ENCODE peak calls at places on chromosomes 2 and 18, in six cellular contexts. One of them, this sample, is unnamed.

GRCh38 chr2:74440378-74441110 is 1.2 kb downstream of the RTKN start:
- DNase-seq in H1: no peak
- DNase-seq in mesenchymal stem cell: peak; percentile 86
- DNase-seq in IMR-90: peak; percentile 81
- DNase-seq in H9: peak; percentile 92
- DNase-seq in trophoblast cell: peak; percentile 64
- DNase-seq in this sample: peak; percentile 88

GRCh38 chr2:232891621-232892071 is 21.6 kb downstream of the SNORC start:
- DNase-seq in IMR-90: peak; percentile 72
- DNase-seq in H1: no peak
- DNase-seq in H9: no peak
- DNase-seq in trophoblast cell: no peak
- DNase-seq in mesenchymal stem cell: no peak
- DNase-seq in this sample: no peak

GRCh38 chr2:215901796-215902195 is 111.6 kb downstream of the MREG start:
- DNase-seq in mesenchymal stem cell: no peak
- DNase-seq in H1: no peak
- DNase-seq in trophoblast cell: peak; percentile 44
- DNase-seq in IMR-90: no peak
- DNase-seq in H9: no peak
- DNase-seq in this sample: no peak

GRCh38 chr2:31219131-31219969 is 2.0 kb upstream of the CAPN14 start:
- DNase-seq in H1: no peak
- DNase-seq in IMR-90: no peak
- DNase-seq in H9: peak; percentile 6
- DNase-seq in trophoblast cell: no peak
- DNase-seq in mesenchymal stem cell: peak; percentile 35
- DNase-seq in this sample: no peak

GRCh38 chr2:225041871-225042799 is at the start of gene DOCK10:
- DNase-seq in H1: no peak
- DNase-seq in mesenchymal stem cell: peak; percentile 42
- DNase-seq in H9: peak; percentile 38
- DNase-seq in trophoblast cell: no peak
- DNase-seq in IMR-90: peak; percentile 69
- DNase-seq in this sample: peak; percentile 24

GRCh38 chr2:35365859-35366258 is 989.7 kb upstream of the CRIM1 start:
- DNase-seq in H9: no peak
- DNase-seq in mesenchymal stem cell: peak; percentile 9
- DNase-seq in H1: no peak
- DNase-seq in IMR-90: no peak
- DNase-seq in trophoblast cell: no peak
- DNase-seq in this sample: no peak

GRCh38 chr18:1774261-1774660 is 797.0 kb downstream of the METTL4 start:
- DNase-seq in trophoblast cell: no peak
- DNase-seq in IMR-90: no peak
- DNase-seq in H1: no peak
- DNase-seq in H9: no peak
- DNase-seq in mesenchymal stem cell: no peak
- DNase-seq in this sample: no peak

GRCh38 chr2:127498386-127498785 is 27.9 kb downstream of the IWS1 start:
- DNase-seq in mesenchymal stem cell: peak; percentile 88
- DNase-seq in H9: no peak
- DNase-seq in H1: no peak
- DNase-seq in IMR-90: peak; percentile 81
- DNase-seq in trophoblast cell: no peak
- DNase-seq in this sample: no peak

GRCh38 chr2:118618279-118618678 is 229.2 kb downstream of the EN1 start:
- DNase-seq in H1: no peak
- DNase-seq in IMR-90: no peak
- DNase-seq in mesenchymal stem cell: no peak
- DNase-seq in trophoblast cell: no peak
- DNase-seq in H9: no peak
- DNase-seq in this sample: peak; percentile 39

GRCh38 chr2:141331127-141331526 is 799.7 kb downstream of the LRP1B start:
- DNase-seq in trophoblast cell: no peak
- DNase-seq in mesenchymal stem cell: peak; percentile 86
- DNase-seq in H1: no peak
- DNase-seq in IMR-90: peak; percentile 86
- DNase-seq in H9: no peak
- DNase-seq in this sample: no peak

GRCh38 chr2:191917430-191917881 is 70.6 kb upstream of the CAVIN2 start:
- DNase-seq in mesenchymal stem cell: no peak
- DNase-seq in trophoblast cell: no peak
- DNase-seq in IMR-90: peak; percentile 31
- DNase-seq in H1: no peak
- DNase-seq in H9: no peak
- DNase-seq in this sample: no peak

GRCh38 chr18:39434223-39434622 is 1868.6 kb upstream of the CELF4 start:
- DNase-seq in mesenchymal stem cell: no peak
- DNase-seq in IMR-90: no peak
- DNase-seq in H9: no peak
- DNase-seq in H1: no peak
- DNase-seq in trophoblast cell: no peak
- DNase-seq in this sample: no peak

GRCh38 chr2:69143726-69144360 is 130.9 kb downstream of the ANTXR1 start:
- DNase-seq in trophoblast cell: peak; percentile 82
- DNase-seq in H9: no peak
- DNase-seq in IMR-90: peak; percentile 35
- DNase-seq in mesenchymal stem cell: no peak
- DNase-seq in H1: no peak
- DNase-seq in this sample: no peak

GRCh38 chr2:17229414-17229813 is 288.8 kb downstream of the RAD51AP2 start:
- DNase-seq in trophoblast cell: no peak
- DNase-seq in H1: no peak
- DNase-seq in H9: no peak
- DNase-seq in mesenchymal stem cell: no peak
- DNase-seq in IMR-90: no peak
- DNase-seq in this sample: no peak

GRCh38 chr2:214244847-214245246 is 166.0 kb upstream of the VWC2L start:
- DNase-seq in H1: no peak
- DNase-seq in H9: no peak
- DNase-seq in trophoblast cell: no peak
- DNase-seq in mesenchymal stem cell: no peak
- DNase-seq in IMR-90: peak; percentile 17
- DNase-seq in this sample: peak; percentile 11

GRCh38 chr2:232890896-232891601 is 21.0 kb downstream of the SNORC start:
- DNase-seq in IMR-90: peak; percentile 27
- DNase-seq in H1: no peak
- DNase-seq in mesenchymal stem cell: no peak
- DNase-seq in trophoblast cell: peak; percentile 52
- DNase-seq in H9: peak; percentile 86
- DNase-seq in this sample: no peak

GRCh38 chr2:164992818-164993217 is 37.5 kb upstream of the SLC38A11 start:
- DNase-seq in H1: no peak
- DNase-seq in IMR-90: peak; percentile 89
- DNase-seq in H9: no peak
- DNase-seq in trophoblast cell: peak; percentile 91
- DNase-seq in mesenchymal stem cell: peak; percentile 80
- DNase-seq in this sample: peak; percentile 65

GRCh38 chr2:237617305-237617982 is 9.9 kb upstream of the LRRFIP1 start:
- DNase-seq in H9: peak; percentile 9
- DNase-seq in H1: no peak
- DNase-seq in mesenchymal stem cell: no peak
- DNase-seq in IMR-90: no peak
- DNase-seq in trophoblast cell: no peak
- DNase-seq in this sample: no peak

GRCh38 chr18:9137168-9138066 is 836 bp downstream of the ANKRD12 start:
- DNase-seq in trophoblast cell: peak; percentile 42
- DNase-seq in mesenchymal stem cell: peak; percentile 97
- DNase-seq in H9: no peak
- DNase-seq in H1: no peak
- DNase-seq in IMR-90: peak; percentile 95
- DNase-seq in this sample: peak; percentile 56

GRCh38 chr2:103448416-103448815 is 686.6 kb downstream of the TMEM182 start:
- DNase-seq in mesenchymal stem cell: no peak
- DNase-seq in H1: no peak
- DNase-seq in H9: no peak
- DNase-seq in trophoblast cell: no peak
- DNase-seq in IMR-90: no peak
- DNase-seq in this sample: no peak

GRCh38 chr18:58862851-58863538 is 1.7 kb upstream of the ZNF532 start:
- DNase-seq in IMR-90: peak; percentile 62
- DNase-seq in mesenchymal stem cell: peak; percentile 69
- DNase-seq in trophoblast cell: no peak
- DNase-seq in H9: no peak
- DNase-seq in H1: no peak
- DNase-seq in this sample: no peak

GRCh38 chr2:24269270-24269669 is 91.1 kb downstream of the ITSN2 start:
- DNase-seq in H9: no peak
- DNase-seq in H1: no peak
- DNase-seq in mesenchymal stem cell: peak; percentile 18
- DNase-seq in trophoblast cell: no peak
- DNase-seq in IMR-90: peak; percentile 26
- DNase-seq in this sample: no peak

GRCh38 chr18:3481696-3482210 is 31.8 kb downstream of the TGIF1 start:
- DNase-seq in IMR-90: peak; percentile 38
- DNase-seq in H9: peak; percentile 63
- DNase-seq in mesenchymal stem cell: peak; percentile 51
- DNase-seq in H1: no peak
- DNase-seq in trophoblast cell: peak; percentile 26
- DNase-seq in this sample: no peak

GRCh38 chr2:88607416-88607815 is 19.8 kb downstream of the EIF2AK3 start:
- DNase-seq in IMR-90: no peak
- DNase-seq in H9: no peak
- DNase-seq in H1: no peak
- DNase-seq in mesenchymal stem cell: no peak
- DNase-seq in trophoblast cell: no peak
- DNase-seq in this sample: no peak

GRCh38 chr2:88606371-88607030 is 20.8 kb downstream of the EIF2AK3 start:
- DNase-seq in trophoblast cell: no peak
- DNase-seq in H9: no peak
- DNase-seq in mesenchymal stem cell: no peak
- DNase-seq in IMR-90: no peak
- DNase-seq in H1: no peak
- DNase-seq in this sample: no peak

GRCh38 chr2:88603146-88603545 is 24.1 kb downstream of the EIF2AK3 start:
- DNase-seq in IMR-90: peak; percentile 57
- DNase-seq in mesenchymal stem cell: peak; percentile 42
- DNase-seq in H9: no peak
- DNase-seq in trophoblast cell: no peak
- DNase-seq in H1: no peak
- DNase-seq in this sample: no peak

GRCh38 chr2:88613921-88614320 is 13.3 kb downstream of the EIF2AK3 start:
- DNase-seq in trophoblast cell: peak; percentile 11
- DNase-seq in mesenchymal stem cell: peak; percentile 11
- DNase-seq in H1: no peak
- DNase-seq in H9: no peak
- DNase-seq in IMR-90: no peak
- DNase-seq in this sample: no peak

GRCh38 chr2:88608184-88608583 is 19.1 kb downstream of the EIF2AK3 start:
- DNase-seq in IMR-90: no peak
- DNase-seq in H1: no peak
- DNase-seq in H9: no peak
- DNase-seq in trophoblast cell: no peak
- DNase-seq in mesenchymal stem cell: no peak
- DNase-seq in this sample: no peak
- H4K91ac ChIP-seq in IMR-90: no peak overlapping the region
- H4K91ac ChIP-seq in H1: no peak overlapping the region
- H4K91ac ChIP-seq in H9: no peak overlapping the region
- H4K91ac ChIP-seq in trophoblast cell: no peak overlapping the region
- H4K91ac ChIP-seq in mesenchymal stem cell: no peak overlapping the region
- H4K91ac ChIP-seq in this sample: no peak overlapping the region

GRCh38 chr2:88016948-88017779 is 817 bp upstream of the RNU2-63P start:
- DNase-seq in H1: no peak
- DNase-seq in IMR-90: no peak
- DNase-seq in mesenchymal stem cell: no peak
- DNase-seq in H9: no peak
- DNase-seq in trophoblast cell: peak; percentile 38
- DNase-seq in this sample: peak; percentile 65
- H3K23ac ChIP-seq in H1: no peak overlapping the region
- H3K23ac ChIP-seq in IMR-90: no peak overlapping the region
- H3K23ac ChIP-seq in mesenchymal stem cell: no peak overlapping the region
- H3K23ac ChIP-seq in H9: no peak overlapping the region
- H3K23ac ChIP-seq in trophoblast cell: no peak overlapping the region
- H3K23ac ChIP-seq in this sample: peak overlapping the region; percentile 88

DNA sequence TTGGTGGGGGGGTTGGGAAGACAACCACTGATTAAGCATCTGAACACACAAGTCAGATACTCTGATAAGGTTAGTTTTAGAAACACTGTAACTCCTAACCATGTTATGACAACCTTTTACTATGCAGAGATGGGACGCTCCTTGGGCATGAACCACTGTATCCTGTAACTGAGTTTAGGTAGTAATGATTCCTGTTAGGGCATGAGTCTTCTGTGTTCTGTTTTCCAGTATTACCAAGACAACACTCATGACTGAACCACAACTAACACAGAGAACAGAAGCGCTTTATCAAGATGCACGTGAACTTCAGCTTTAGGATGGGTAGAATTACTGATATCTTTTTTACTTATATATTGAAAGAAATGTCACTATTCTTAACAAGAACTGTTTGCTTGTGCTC is 14.1 kb upstream of the CREB1 start:
- DNase-seq in H1: no peak
- DNase-seq in H9: no peak
- DNase-seq in mesenchymal stem cell: no peak
- DNase-seq in trophoblast cell: no peak
- DNase-seq in IMR-90: no peak
- DNase-seq in this sample: no peak
- H4K91ac ChIP-seq in H1: no peak overlapping the region
- H4K91ac ChIP-seq in H9: no peak overlapping the region
- H4K91ac ChIP-seq in mesenchymal stem cell: no peak overlapping the region
- H4K91ac ChIP-seq in trophoblast cell: no peak overlapping the region
- H4K91ac ChIP-seq in IMR-90: peak overlapping the region; percentile 20
- H4K91ac ChIP-seq in this sample: no peak overlapping the region

GRCh38 chr2:120404274-120404673 is 58.3 kb downstream of the INHBB start:
- DNase-seq in H1: no peak
- DNase-seq in mesenchymal stem cell: no peak
- DNase-seq in IMR-90: no peak
- DNase-seq in trophoblast cell: no peak
- DNase-seq in H9: no peak
- DNase-seq in this sample: no peak

GRCh38 chr2:120405769-120406119 is 59.8 kb downstream of the INHBB start:
- DNase-seq in trophoblast cell: no peak
- DNase-seq in mesenchymal stem cell: no peak
- DNase-seq in IMR-90: no peak
- DNase-seq in H1: no peak
- DNase-seq in H9: no peak
- DNase-seq in this sample: no peak

GRCh38 chr2:120403676-120404075 is 57.7 kb downstream of the INHBB start:
- DNase-seq in mesenchymal stem cell: no peak
- DNase-seq in H9: no peak
- DNase-seq in trophoblast cell: peak; percentile 33
- DNase-seq in H1: no peak
- DNase-seq in IMR-90: no peak
- DNase-seq in this sample: no peak

GRCh38 chr2:120404941-120405768 is 59.2 kb downstream of the INHBB start:
- DNase-seq in trophoblast cell: no peak
- DNase-seq in mesenchymal stem cell: no peak
- DNase-seq in IMR-90: no peak
- DNase-seq in H9: no peak
- DNase-seq in H1: no peak
- DNase-seq in this sample: no peak

DNA sequence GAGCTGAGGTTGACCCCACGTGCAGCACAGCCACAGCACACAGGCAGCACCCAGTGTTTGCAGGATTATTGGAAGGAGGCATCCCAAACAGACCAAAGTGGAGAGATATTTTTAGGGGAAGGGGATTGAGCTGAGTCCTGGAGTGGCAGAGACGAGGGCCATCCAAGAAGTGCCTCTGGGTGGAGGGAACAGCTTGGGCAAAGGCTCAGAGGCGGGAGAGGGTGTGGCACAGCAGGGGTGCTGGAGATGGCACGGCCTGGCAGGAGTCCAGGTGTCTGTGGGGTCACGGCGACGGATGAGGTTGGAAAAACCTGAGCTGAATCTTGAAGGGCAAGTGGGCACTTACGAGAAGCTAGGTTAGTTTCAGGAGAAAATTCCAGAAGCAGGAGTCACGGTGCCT is 60.6 kb downstream of the INHBB start:
- DNase-seq in H9: no peak
- DNase-seq in trophoblast cell: no peak
- DNase-seq in mesenchymal stem cell: no peak
- DNase-seq in IMR-90: no peak
- DNase-seq in H1: no peak
- DNase-seq in this sample: no peak
- H3K23ac ChIP-seq in H9: no peak overlapping the region
- H3K23ac ChIP-seq in trophoblast cell: no peak overlapping the region
- H3K23ac ChIP-seq in mesenchymal stem cell: no peak overlapping the region
- H3K23ac ChIP-seq in IMR-90: no peak overlapping the region
- H3K23ac ChIP-seq in H1: no peak overlapping the region
- H3K23ac ChIP-seq in this sample: no peak overlapping the region

This sample was measured in neuronal stem cell.